ENCODE peak calls at places on chromosomes 1 and 21, in six cellular contexts. W, D, Q, C, Z and E are unnamed samples. For H3K36me3 and H3K9me3, the result is how much of the 10 kb centered on the place peaks cover.

GRCh38 chr1:109906160-109906838 is 4.3 kb upstream of the CSF1 start:
- DNase-seq in W (no peak), D (no peak), Q (no peak), C (no peak), Z (no peak), E (no peak)

GRCh38 chr1:180169641-180170155 is 15.0 kb downstream of the QSOX1 start:
- DNase-seq in W (no peak), D (no peak), Q (no peak), C (no peak), Z (no peak), E (no peak)

GRCh38 chr1:92832537-92833160 is 809 bp downstream of the RPL5 start:
- DNase-seq in W (no peak), D (no peak), Q (no peak), C (no peak), Z (no peak), E (peak)

GRCh38 chr1:17010601-17011438 is 908 bp downstream of the ATP13A2 start:
- DNase-seq in W (no peak), D (peak), Q (peak), C (peak), Z (no peak), E (peak)

GRCh38 chr1:228280106-228280901 is 72.5 kb downstream of the OBSCN start:
- DNase-seq in W (no peak), D (no peak), Q (no peak), C (peak), Z (no peak), E (no peak)

GRCh38 chr21:33691945-33692594 is 49.8 kb downstream of the ITSN1 start:
- DNase-seq in W (no peak), D (no peak), Q (no peak), C (no peak), Z (no peak), E (no peak)

GRCh38 chr1:109274533-109275476 is 8.1 kb downstream of the PSRC1 start:
- DNase-seq in W (no peak), D (peak), Q (no peak), C (no peak), Z (peak), E (peak)

GRCh38 chr1:107795471-107795870 is 169.5 kb downstream of the VAV3 start:
- DNase-seq in W (no peak), D (no peak), Q (no peak), C (no peak), Z (no peak), E (no peak)

GRCh38 chr21:27268290-27268689 is 301.4 kb upstream of the ADAMTS5 start:
- DNase-seq in W (no peak), D (no peak), Q (no peak), C (no peak), Z (no peak), E (peak)

GRCh38 chr1:103108525-103109150 is 316 bp upstream of the COL11A1 start:
- DNase-seq in W (peak), D (no peak), Q (no peak), C (peak), Z (no peak), E (no peak)

GRCh38 chr1:195481293-195481692 is 1126.9 kb downstream of the KCNT2 start:
- DNase-seq in W (no peak), D (no peak), Q (no peak), C (no peak), Z (no peak), E (no peak)

GRCh38 chr1:81023187-81023724 is 777.5 kb upstream of the ADGRL2 start:
- DNase-seq in W (no peak), D (no peak), Q (no peak), C (no peak), Z (no peak), E (no peak)

GRCh38 chr1:180966744-180967536 is 54.2 kb downstream of the KIAA1614 start:
- DNase-seq in W (no peak), D (no peak), Q (no peak), C (no peak), Z (no peak), E (no peak)

GRCh38 chr1:232978091-232978634 is 27.8 kb downstream of the NTPCR start:
- DNase-seq in W (no peak), D (no peak), Q (no peak), C (no peak), Z (no peak), E (peak)

GRCh38 chr1:9840176-9840575 is 16.4 kb upstream of the CLSTN1 start:
- DNase-seq in W (no peak), D (no peak), Q (peak), C (no peak), Z (no peak), E (no peak)

GRCh38 chr1:68506386-68506785 is 9.5 kb upstream of the DEPDC1 start:
- DNase-seq in W (no peak), D (no peak), Q (no peak), C (no peak), Z (no peak), E (no peak)

GRCh38 chr1:118485757-118486156 is 300.7 kb upstream of the SPAG17 start:
- DNase-seq in W (no peak), D (no peak), Q (no peak), C (no peak), Z (peak), E (peak)

GRCh38 chr1:32989160-32989894 is 24.7 kb upstream of the RNF19B start:
- DNase-seq in W (peak), D (peak), Q (peak), C (peak), Z (no peak), E (peak)

GRCh38 chr21:36330904-36331303 is 10.9 kb downstream of the MORC3 start:
- DNase-seq in W (peak), D (peak), Q (peak), C (no peak), Z (no peak), E (peak)

GRCh38 chr1:149986486-149987296 is 23.8 kb downstream of the OTUD7B start:
- DNase-seq in W (no peak), D (no peak), Q (no peak), C (no peak), Z (no peak), E (peak)

GRCh38 chr1:10867138-10867721 is 70.8 kb upstream of the CASZ1 start:
- DNase-seq in W (peak), D (peak), Q (peak), C (peak), Z (no peak), E (peak)

GRCh38 chr1:228379165-228379460 is 27.5 kb downstream of the TRIM11 start:
- DNase-seq in W (peak), D (peak), Q (peak), C (peak), Z (no peak), E (peak)

GRCh38 chr1:189779034-189779433 is 698.6 kb downstream of the BRINP3 start:
- DNase-seq in W (no peak), D (no peak), Q (no peak), C (no peak), Z (no peak), E (no peak)

GRCh38 chr1:6343506-6344405 is 49.8 kb downstream of the ACOT7 start:
- DNase-seq in W (peak), D (no peak), Q (peak), C (peak), Z (peak), E (peak)

GRCh38 chr1:230849451-230850194 is 18.7 kb downstream of the C1orf198 start:
- DNase-seq in W (peak), D (peak), Q (peak), C (peak), Z (no peak), E (peak)

GRCh38 chr1:223708001-223708359 is 4.4 kb upstream of the CAPN2 start:
- DNase-seq in W (no peak), D (peak), Q (peak), C (no peak), Z (no peak), E (no peak)

GRCh38 chr1:223707270-223708000 is 4.9 kb upstream of the CAPN2 start:
- DNase-seq in W (no peak), D (no peak), Q (peak), C (peak), Z (peak), E (peak)

GRCh38 chr1:223704921-223705878 is 7.1 kb upstream of the CAPN2 start:
- DNase-seq in W (peak), D (no peak), Q (peak), C (no peak), Z (no peak), E (peak)

GRCh38 chr1:223708651-223709268 is 3.6 kb upstream of the CAPN2 start:
- DNase-seq in W (no peak), D (no peak), Q (no peak), C (no peak), Z (no peak), E (no peak)

DNA sequence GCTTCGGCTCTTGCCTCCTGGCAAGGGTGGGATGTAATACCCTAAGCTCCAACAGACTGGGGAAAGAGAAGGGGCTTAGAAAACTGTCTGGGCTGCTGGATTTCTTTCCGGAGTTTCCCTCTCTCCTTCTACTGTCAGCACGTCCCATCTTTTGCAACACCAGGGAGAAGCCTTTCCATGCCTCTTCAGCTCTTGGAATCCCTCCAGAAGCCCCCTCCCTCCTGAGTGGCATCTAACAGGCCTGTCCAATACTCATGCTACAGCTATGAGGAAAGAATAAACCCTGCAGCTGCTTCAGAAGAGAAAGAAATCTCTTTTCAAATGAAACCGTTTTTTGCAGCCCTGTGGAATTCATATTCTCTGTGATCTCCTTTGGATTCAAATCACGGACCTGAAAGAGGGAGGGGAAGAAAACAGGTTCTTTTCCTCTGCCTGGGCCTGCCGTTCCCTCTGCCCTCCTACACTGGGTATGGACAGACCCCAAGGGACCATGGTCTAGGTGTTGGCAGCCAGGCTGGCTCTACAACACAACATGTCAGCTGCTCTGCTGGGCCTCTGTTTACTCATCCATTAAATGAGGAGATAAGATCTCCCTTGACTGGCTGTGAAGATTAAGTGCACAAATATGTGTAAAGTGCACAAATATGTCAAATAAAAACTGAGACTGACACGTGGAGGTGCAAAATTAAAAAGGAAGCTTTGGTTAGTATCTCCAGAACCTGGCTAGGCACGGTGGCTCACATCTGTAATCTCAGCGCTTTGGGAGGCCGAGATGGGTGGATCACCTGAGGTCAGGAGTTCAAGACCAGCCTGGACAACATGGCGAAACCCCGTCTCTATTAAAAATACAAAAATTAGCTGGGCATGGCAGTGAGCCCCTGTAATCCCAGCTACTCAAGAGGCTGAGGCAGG is 6.0 kb upstream of the CAPN2 start:
- DNase-seq in W (peak), D (no peak), Q (peak), C (no peak), Z (no peak), E (peak)
- H3K4me3 ChIP-seq in W (no peak), D (no peak), Q (no peak), C (no peak), Z (no peak), E (peak)

GRCh38 chr1:1268284-1268682 is 5.4 kb downstream of the UBE2J2 start:
- DNase-seq in W (no peak), D (no peak), Q (no peak), C (no peak), Z (no peak), E (no peak)

GRCh38 chr1:1264026-1264425 is 9.6 kb downstream of the UBE2J2 start:
- DNase-seq in W (no peak), D (no peak), Q (no peak), C (no peak), Z (no peak), E (no peak)

GRCh38 chr1:1267488-1268283 is 6.0 kb downstream of the UBE2J2 start:
- DNase-seq in W (no peak), D (no peak), Q (no peak), C (no peak), Z (no peak), E (no peak)

GRCh38 chr1:1262759-1263158 is 10.9 kb downstream of the UBE2J2 start:
- DNase-seq in W (no peak), D (no peak), Q (no peak), C (no peak), Z (no peak), E (no peak)

GRCh38 chr1:1264868-1265272 is 8.8 kb downstream of the UBE2J2 start:
- DNase-seq in W (no peak), D (no peak), Q (peak), C (no peak), Z (peak), E (peak)
- H3K36me3 ChIP-seq in W (under half), D (under half), Q (half or more), C (half or more), Z (under half), E (half or more)

GRCh38 chr1:247193958-247194357 is 22.1 kb upstream of the ZNF124 start:
- DNase-seq in W (no peak), D (no peak), Q (no peak), C (no peak), Z (no peak), E (no peak)
- H3K9me3 ChIP-seq in W (under half), D (under half), Q (under half), C (under half), Z (under half), E (half or more)

GRCh38 chr1:18646776-18647410 is 16.2 kb downstream of the PAX7 start:
- DNase-seq in W (peak), D (no peak), Q (no peak), C (no peak), Z (no peak), E (no peak)
- H3K4me3 ChIP-seq in W (peak), D (no peak), Q (no peak), C (peak), Z (no peak), E (no peak)

GRCh38 chr1:203036135-203036534 is 9.8 kb downstream of the PPFIA4 start:
- DNase-seq in W (peak), D (no peak), Q (no peak), C (no peak), Z (no peak), E (peak)

GRCh38 chr1:203033287-203033686 is 7.0 kb downstream of the PPFIA4 start:
- DNase-seq in W (no peak), D (no peak), Q (no peak), C (no peak), Z (no peak), E (no peak)

GRCh38 chr1:203035111-203036000 is 9.1 kb downstream of the PPFIA4 start:
- DNase-seq in W (peak), D (no peak), Q (no peak), C (peak), Z (no peak), E (no peak)

GRCh38 chr1:203034422-203035110 is 8.3 kb downstream of the PPFIA4 start:
- DNase-seq in W (no peak), D (no peak), Q (no peak), C (no peak), Z (no peak), E (no peak)

GRCh38 chr1:203033917-203034316 is 7.6 kb downstream of the PPFIA4 start:
- DNase-seq in W (no peak), D (no peak), Q (no peak), C (no peak), Z (no peak), E (no peak)
- H3K36me3 ChIP-seq in W (under half), D (under half), Q (under half), C (under half), Z (under half), E (under half)

DNA sequence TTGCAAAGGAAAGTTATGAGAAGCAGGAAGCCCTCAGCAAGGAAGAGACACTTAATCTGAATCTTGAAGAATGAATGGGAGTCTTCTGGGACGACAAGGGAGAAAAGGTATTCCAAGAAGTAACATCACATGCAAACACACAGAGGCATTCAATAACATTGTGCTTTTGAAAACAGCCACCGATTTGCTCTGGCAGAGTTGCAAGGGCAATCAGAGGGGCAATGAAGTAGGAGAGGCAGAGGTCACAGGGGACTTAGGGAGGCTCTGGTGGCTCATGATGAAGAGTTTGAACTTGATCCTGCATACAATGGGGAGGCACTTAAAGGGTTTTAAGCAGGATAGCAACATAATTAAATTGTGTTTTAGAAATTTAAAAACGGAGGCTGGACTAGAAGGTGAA is 107.7 kb downstream of the DDX20 start:
- DNase-seq in W (no peak), D (no peak), Q (no peak), C (no peak), Z (no peak), E (no peak)
- H3K9me3 ChIP-seq in W (under half), D (under half), Q (under half), C (under half), Z (under half), E (under half)

GRCh38 chr1:197921235-197922069 is 4.3 kb downstream of the LHX9 start:
- DNase-seq in W (no peak), D (no peak), Q (no peak), C (no peak), Z (no peak), E (no peak)

GRCh38 chr1:197918815-197919522 is 1.8 kb downstream of the LHX9 start:
- DNase-seq in W (no peak), D (no peak), Q (no peak), C (no peak), Z (no peak), E (no peak)

GRCh38 chr1:197922070-197922390 is 4.9 kb downstream of the LHX9 start:
- DNase-seq in W (no peak), D (no peak), Q (no peak), C (no peak), Z (no peak), E (no peak)

GRCh38 chr1:197919523-197920301 is 2.5 kb downstream of the LHX9 start:
- DNase-seq in W (no peak), D (no peak), Q (no peak), C (no peak), Z (no peak), E (no peak)

DNA sequence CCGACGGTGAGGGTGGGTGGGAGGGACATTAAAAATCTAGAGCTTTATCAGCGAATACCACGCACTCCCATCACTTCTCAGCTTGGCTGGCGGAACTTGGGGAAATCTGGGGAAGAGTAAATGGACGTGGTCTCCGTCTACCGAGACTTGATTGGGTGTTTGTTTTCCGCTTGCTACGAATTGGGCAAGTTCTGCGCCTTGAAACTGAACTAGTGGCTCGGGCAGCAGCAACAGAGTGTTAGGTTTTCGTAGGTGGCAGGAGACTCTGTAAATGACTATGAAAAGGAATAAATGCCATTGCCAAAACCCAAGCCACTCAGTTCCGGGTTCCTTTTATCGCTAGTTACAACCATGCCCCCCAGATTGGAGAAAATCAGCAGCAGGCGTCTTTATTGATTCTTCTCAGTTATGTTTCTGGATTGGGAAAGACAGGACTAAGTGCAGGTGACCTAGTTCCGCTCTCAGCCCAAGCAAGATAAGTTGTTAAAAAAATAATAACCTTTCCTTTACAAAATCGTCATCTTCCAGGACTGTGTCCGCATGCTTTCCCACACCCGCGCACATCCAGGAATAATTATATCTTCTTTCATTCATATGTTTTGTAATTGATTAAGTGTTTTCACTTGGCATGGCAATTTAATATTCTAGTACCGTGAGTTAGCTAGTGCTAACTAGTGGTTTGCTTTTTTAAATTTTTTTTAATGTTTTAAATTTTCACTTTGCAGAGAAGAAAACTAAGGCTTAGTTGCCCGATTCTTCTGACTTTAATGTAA is 3.4 kb downstream of the LHX9 start:
- DNase-seq in W (no peak), D (no peak), Q (no peak), C (no peak), Z (no peak), E (no peak)
- H3K4me3 ChIP-seq in W (no peak), D (no peak), Q (no peak), C (no peak), Z (peak), E (no peak)

GRCh38 chr21:44947111-44947929 is 7.5 kb downstream of the SLX9 start:
- DNase-seq in W (no peak), D (no peak), Q (no peak), C (peak), Z (no peak), E (no peak)

GRCh38 chr21:44949161-44950015 is 9.6 kb downstream of the SLX9 start:
- DNase-seq in W (peak), D (peak), Q (peak), C (peak), Z (peak), E (peak)

GRCh38 chr21:44948426-44949120 is 8.7 kb downstream of the SLX9 start:
- DNase-seq in W (no peak), D (peak), Q (no peak), C (peak), Z (no peak), E (no peak)

GRCh38 chr21:44946254-44947041 is 6.6 kb downstream of the SLX9 start:
- DNase-seq in W (no peak), D (no peak), Q (no peak), C (peak), Z (no peak), E (no peak)

DNA sequence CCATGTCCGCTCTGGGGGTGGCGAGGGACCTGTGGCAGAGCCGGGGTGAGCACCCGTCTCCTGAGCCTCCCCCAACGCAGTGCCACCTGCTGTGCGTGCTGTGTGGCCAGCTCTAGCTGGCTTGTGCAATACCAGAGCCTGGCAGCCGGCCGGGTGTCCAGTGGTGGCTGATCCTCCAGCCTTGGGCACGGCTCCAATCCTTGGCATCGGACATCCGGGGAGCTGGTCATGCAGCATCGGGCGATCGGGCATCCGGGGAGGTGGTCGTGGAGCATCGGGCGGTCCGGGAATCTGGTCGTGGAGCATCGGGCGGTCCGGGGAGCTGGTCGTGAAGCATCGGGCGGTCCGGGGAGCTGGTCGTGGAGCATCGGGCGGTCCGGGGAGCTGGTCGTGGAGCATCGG is 8.1 kb downstream of the SLX9 start:
- DNase-seq in W (no peak), D (peak), Q (no peak), C (peak), Z (no peak), E (no peak)
- H3K36me3 ChIP-seq in W (under half), D (under half), Q (half or more), C (under half), Z (under half), E (under half)